ENCODE peak calls at places on chromosomes 12 and 14, in ten cellular contexts. M is gastrocnemius medialis, D is A549, L is lower leg skin, I is HepG2, P is H54, H is esophagus squamous epithelium, U is ovary, G is HCT116, Q is GM12878. W is an unnamed sample.

GRCh38 chr12:123171967-123172366 is 21.1 kb upstream of the PITPNM2 start:
- DNase-seq in M (no peak), Q (no peak), G (no peak), I (no peak), P (no peak), H (no peak), D (no peak), U (no peak), L (no peak), W (no peak)

GRCh38 chr14:56416213-56416612 is 163.4 kb upstream of the TMEM260 start:
- DNase-seq in U (no peak), M (no peak), H (no peak), L (no peak), I (no peak), D (no peak), G (no peak), Q (no peak), P (no peak), W (no peak)

GRCh38 chr12:19800884-19801283 is 361.6 kb downstream of the AEBP2 start:
- DNase-seq in Q (peak), U (no peak), H (no peak), L (no peak), M (no peak), D (no peak), I (no peak), P (no peak), G (no peak), W (no peak)

GRCh38 chr14:71169028-71169427 is 261.8 kb downstream of the PCNX1 start:
- DNase-seq in G (no peak), D (no peak), M (no peak), U (no peak), I (no peak), P (no peak), Q (no peak), L (no peak), H (no peak), W (no peak)

GRCh38 chr12:116382456-116382902 is 105.0 kb upstream of the MED13L start:
- DNase-seq in H (no peak), M (no peak), U (no peak), Q (no peak), G (no peak), I (no peak), L (no peak), D (no peak), P (no peak), W (no peak)

GRCh38 chr14:89093083-89093482 is 268.6 kb downstream of the TTC8 start:
- DNase-seq in G (no peak), H (no peak), L (no peak), U (no peak), P (no peak), M (no peak), Q (no peak), D (no peak), I (no peak), W (no peak)

GRCh38 chr12:50032516-50033316 is 7.4 kb upstream of the RACGAP1 start:
- DNase-seq in P (no peak), Q (no peak), U (no peak), H (no peak), G (no peak), D (no peak), M (no peak), I (no peak), L (no peak), W (no peak)

GRCh38 chr12:31618228-31619025 is 27.5 kb upstream of the DENND5B start:
- DNase-seq in Q (no peak), M (no peak), U (no peak), I (no peak), D (no peak), P (no peak), G (no peak), H (no peak), L (no peak), W (no peak)

GRCh38 chr12:96212456-96213375 is 18.5 kb downstream of the ELK3 start:
- DNase-seq in D (no peak), M (no peak), U (no peak), P (no peak), L (no peak), I (no peak), G (no peak), Q (no peak), H (no peak), W (no peak)

GRCh38 chr14:63852271-63852816 is 460 bp upstream of the SYNE2 start:
- DNase-seq in U (no peak), D (no peak), H (no peak), G (no peak), I (no peak), L (no peak), P (no peak), M (no peak), Q (no peak), W (peak)

GRCh38 chr14:35306114-35306513 is 13.9 kb downstream of the PSMA6 start:
- DNase-seq in Q (no peak), H (no peak), L (no peak), I (no peak), D (no peak), P (no peak), G (no peak), M (no peak), U (no peak), W (no peak)

GRCh38 chr12:132535046-132535445 is 45.1 kb downstream of the FBRSL1 start:
- DNase-seq in D (no peak), H (no peak), G (no peak), P (no peak), M (no peak), L (no peak), U (no peak), I (no peak), Q (no peak), W (no peak)

GRCh38 chr12:123075591-123076171 is 75.2 kb downstream of the PITPNM2 start:
- DNase-seq in P (no peak), M (no peak), H (no peak), G (no peak), L (no peak), I (peak), U (peak), D (no peak), Q (no peak), W (no peak)

GRCh38 chr12:32768518-32768917 is 12.8 kb upstream of the YARS2 start:
- DNase-seq in M (no peak), L (no peak), I (no peak), P (no peak), Q (no peak), G (no peak), H (no peak), D (no peak), U (no peak), W (no peak)

GRCh38 chr14:77123381-77124344 is 17.9 kb downstream of the ZDHHC22 start:
- DNase-seq in M (peak), U (no peak), D (no peak), I (no peak), H (peak), P (no peak), G (peak), Q (no peak), L (peak), W (no peak)

DNA sequence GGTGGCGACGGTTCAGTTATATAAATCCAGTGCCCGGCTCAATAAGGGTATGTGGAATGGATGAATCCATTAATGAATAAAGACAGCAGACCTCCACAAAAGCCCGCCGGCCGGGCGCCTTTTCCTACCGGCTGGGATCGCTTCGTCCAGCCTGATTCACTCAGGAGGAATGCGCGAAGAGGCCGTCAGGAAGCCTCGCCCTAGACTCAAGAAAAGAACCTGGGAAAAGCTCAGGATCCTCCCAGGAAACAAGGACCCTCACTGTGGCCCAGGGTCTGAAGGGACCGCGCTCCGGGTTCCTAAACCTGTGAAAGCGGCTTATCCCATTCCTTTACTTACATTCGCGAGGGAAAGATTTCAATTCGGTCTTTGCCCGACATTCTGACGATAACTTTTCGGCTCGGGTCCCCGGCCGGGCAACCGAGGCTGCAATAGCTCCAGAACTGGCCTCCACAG is 257 bp downstream of the ATP6V1D start:
- DNase-seq in M (no peak), U (no peak), L (peak), P (peak), Q (no peak), H (no peak), I (peak), D (peak), G (no peak), W (no peak)
- TF ChIP-seq POLR2A in M (peak), U (no peak), L (no peak), P (peak), Q (peak), H (peak), I (no peak), D (no peak), G (no peak), W (no peak)

GRCh38 chr12:52232916-52233461 is at the start of gene KRT7:
- DNase-seq in L (no peak), P (no peak), H (no peak), D (peak), I (no peak), M (no peak), G (no peak), Q (no peak), U (no peak), W (no peak)
- TF ChIP-seq POLR2A in L (no peak), P (no peak), H (peak), D (peak), I (no peak), M (no peak), G (no peak), Q (no peak), U (no peak), W (no peak)

GRCh38 chr12:108592033-108592909 is 5.6 kb downstream of the TMEM119 start:
- DNase-seq in P (no peak), L (no peak), I (no peak), Q (no peak), G (no peak), D (no peak), U (no peak), H (no peak), M (no peak), W (no peak)
- TF ChIP-seq POLR2A in P (no peak), L (no peak), I (no peak), Q (no peak), G (no peak), D (no peak), U (no peak), H (no peak), M (no peak), W (no peak)

GRCh38 chr12:57846577-57847319 is at the start of gene CTDSP2:
- DNase-seq in P (peak), M (peak), D (peak), U (peak), L (peak), I (peak), H (peak), G (peak), Q (peak), W (peak)
- TF ChIP-seq POLR2A in P (peak), M (peak), D (peak), U (peak), L (no peak), I (peak), H (peak), G (peak), Q (no peak), W (no peak)

DNA sequence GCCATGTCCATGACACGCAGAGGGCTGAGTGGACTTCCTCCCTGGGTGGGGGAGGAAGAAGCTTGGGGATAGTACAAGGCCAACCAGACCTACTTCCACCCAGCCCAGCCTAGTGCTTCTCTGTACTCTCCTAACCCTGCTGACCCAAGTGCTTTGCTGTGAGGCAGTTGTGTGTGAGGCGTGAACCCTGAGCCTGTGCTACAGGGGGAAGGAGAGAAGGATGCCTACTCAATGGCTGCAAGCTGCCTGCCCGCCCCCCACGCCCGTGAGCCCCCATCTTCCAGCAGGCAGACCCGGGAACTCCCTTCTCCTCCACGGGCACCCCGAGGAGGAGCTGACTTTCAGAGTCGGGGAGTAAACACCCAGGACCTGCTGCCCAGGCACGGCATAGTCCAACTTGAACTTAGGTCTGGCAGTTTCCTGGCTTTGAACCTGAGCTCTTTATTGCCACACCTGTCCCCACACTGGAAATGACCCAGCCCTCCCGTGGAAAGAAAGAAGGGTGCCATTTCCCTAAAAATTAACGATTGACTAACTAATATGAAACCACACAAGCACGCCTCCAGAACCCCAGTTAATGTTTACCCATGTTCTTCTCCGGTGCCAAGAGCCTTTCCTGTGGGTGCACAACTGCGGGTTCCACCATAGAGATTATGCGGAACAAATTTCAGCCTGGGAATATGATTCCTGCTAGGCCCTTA is 10.8 kb downstream of the ALDH2 start:
- DNase-seq in L (no peak), H (no peak), M (no peak), D (peak), G (no peak), P (no peak), U (no peak), Q (no peak), I (peak), W (no peak)
- TF ChIP-seq POLR2A in L (no peak), H (no peak), M (no peak), D (no peak), G (no peak), P (no peak), U (no peak), Q (no peak), I (no peak), W (no peak)

DNA sequence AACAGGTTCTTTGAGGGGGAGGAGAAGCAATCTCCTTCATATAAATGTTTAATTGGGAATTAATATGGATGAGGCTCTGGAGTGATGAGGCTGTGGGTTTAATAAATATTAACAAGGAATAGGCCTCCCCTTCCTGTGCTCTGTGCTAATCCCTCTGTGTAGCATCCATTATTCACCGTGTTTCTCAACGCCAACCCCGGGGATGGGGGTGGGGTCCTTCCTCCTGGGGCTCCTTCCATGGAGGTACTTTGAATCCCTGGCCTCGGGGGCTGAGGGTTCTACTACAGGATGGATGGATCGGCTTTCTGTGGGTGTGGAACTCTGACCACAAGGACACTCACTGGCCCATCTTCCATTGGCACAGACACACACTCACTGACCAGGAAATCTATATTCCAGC is 34.9 kb upstream of the TMEM179 start:
- DNase-seq in U (no peak), Q (no peak), H (no peak), P (no peak), I (no peak), G (no peak), D (no peak), L (no peak), M (no peak), W (no peak)
- TF ChIP-seq POLR2A in U (no peak), Q (no peak), H (no peak), P (no peak), I (no peak), G (no peak), D (no peak), L (no peak), M (no peak), W (no peak)

DNA sequence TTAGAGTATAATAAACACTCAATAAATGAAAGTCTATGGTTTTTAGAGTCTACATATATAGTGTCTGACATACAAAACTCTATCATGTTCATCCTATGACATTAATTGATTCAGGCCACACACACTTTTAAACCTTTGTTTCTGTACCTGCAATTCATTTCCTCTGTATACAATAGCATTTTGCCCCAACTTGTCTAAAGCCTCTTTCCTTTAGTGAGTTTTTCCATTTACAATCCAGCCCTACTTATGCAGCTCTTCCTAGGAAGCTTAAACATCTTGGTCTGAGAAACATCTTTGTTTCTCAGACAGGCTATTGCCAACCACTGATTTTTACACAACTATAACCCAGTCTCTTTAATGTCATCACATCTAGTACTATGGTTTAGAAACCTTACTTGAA is 214.7 kb upstream of the SLC16A7 start:
- DNase-seq in P (no peak), U (no peak), I (no peak), G (no peak), M (no peak), H (no peak), L (no peak), D (no peak), Q (no peak), W (no peak)
- TF ChIP-seq POLR2A in P (no peak), U (no peak), I (no peak), G (no peak), M (no peak), H (no peak), L (no peak), D (no peak), Q (no peak), W (no peak)

DNA sequence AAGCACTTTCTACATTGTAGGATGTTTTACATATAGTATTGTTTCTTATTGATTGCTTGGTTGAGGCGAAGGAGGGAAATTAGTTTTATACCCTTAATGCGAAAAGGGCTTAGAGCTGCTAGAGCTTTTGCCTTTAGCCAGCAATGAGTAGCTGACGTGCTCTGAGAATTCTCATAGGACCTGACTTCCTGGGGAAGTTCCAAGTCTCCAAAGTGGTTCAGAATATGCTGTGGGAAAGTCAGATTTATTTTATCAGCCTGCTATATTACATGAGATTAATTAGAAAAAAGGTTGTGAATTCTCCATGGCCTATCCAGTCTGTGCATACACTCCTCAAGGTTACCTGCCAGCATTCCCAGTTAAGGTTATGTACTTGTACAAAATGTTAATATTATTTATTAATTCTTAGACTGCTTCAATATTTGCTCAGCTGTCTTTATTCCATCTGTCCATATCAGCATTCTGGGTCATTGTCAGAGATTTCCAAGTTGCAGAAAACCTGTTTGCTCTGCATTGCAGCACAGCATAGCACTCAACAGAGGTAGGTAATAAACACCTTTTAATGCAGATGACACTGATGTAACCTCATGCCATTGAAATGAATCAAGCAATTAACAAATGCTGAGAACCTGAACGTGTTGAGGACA is 2.6 kb upstream of the SEL1L start:
- DNase-seq in Q (no peak), I (no peak), D (no peak), M (no peak), L (no peak), G (no peak), U (no peak), P (no peak), H (no peak), W (no peak)
- TF ChIP-seq POLR2A in Q (no peak), I (no peak), D (no peak), M (no peak), L (no peak), G (no peak), U (no peak), P (no peak), H (no peak), W (no peak)

W was measured in erythroblast.